ENCODE peak calls at places on chromosomes 11 and 22, in eight cellular contexts. C is PC-3, B is prostate gland, U is astrocyte of the cerebellum, I is A549, T is heart right ventricle, X is NB4, A is right lobe of liver. L is an unnamed sample.

GRCh38 chr11:79205786-79206185 is 235.0 kb downstream of the TENM4 start:
- DNase-seq in C (no peak), B (no peak), I (no peak), X (no peak), T (no peak), A (no peak), U (no peak), L (no peak)

GRCh38 chr11:64086263-64086938 is 50.7 kb downstream of the FLRT1 start:
- DNase-seq in U (no peak), B (no peak), A (no peak), X (peak; percentile 46), I (peak; percentile 30), C (no peak), T (peak; percentile 40), L (peak; percentile 21)

GRCh38 chr22:33875316-33875715 is 45.0 kb downstream of the LARGE1 start:
- DNase-seq in T (no peak), C (no peak), I (no peak), B (no peak), X (no peak), A (no peak), U (no peak), L (no peak)

GRCh38 chr11:70650075-70650909 is 252.0 kb downstream of the CTTN start:
- DNase-seq in A (no peak), C (peak; percentile 90), I (peak; percentile 55), T (peak; percentile 33), U (peak; percentile 50), X (peak; percentile 80), B (peak; percentile 46), L (peak; percentile 74)

GRCh38 chr11:113377606-113378005 is 10.0 kb upstream of the ANKK1 start:
- DNase-seq in T (no peak), C (no peak), I (no peak), X (no peak), U (no peak), A (no peak), B (no peak), L (no peak)

GRCh38 chr22:20807315-20807752 is 33.4 kb downstream of the SERPIND1 start:
- DNase-seq in X (peak; percentile 85), C (peak; percentile 71), A (no peak), U (peak; percentile 27), B (no peak), I (peak; percentile 83), T (no peak), L (peak; percentile 94)

GRCh38 chr11:72081856-72082255 is 1.2 kb downstream of the LRRC51 start:
- DNase-seq in T (no peak), U (no peak), B (peak; percentile 73), A (no peak), C (peak; percentile 73), I (no peak), X (no peak), L (no peak)

GRCh38 chr22:31944700-31945477 is 554 bp downstream of the YWHAH start:
- DNase-seq in C (peak; percentile 17), X (peak; percentile 67), T (peak; percentile 73), U (no peak), I (no peak), B (peak; percentile 30), A (no peak), L (no peak)

GRCh38 chr11:34425863-34426262 is 12.9 kb upstream of the CAT start:
- DNase-seq in X (peak; percentile 95), U (no peak), A (no peak), I (no peak), T (no peak), C (peak; percentile 61), B (peak; percentile 23), L (peak; percentile 20)

GRCh38 chr11:28877366-28877765 is 769.2 kb downstream of the METTL15 start:
- DNase-seq in U (no peak), T (no peak), I (no peak), C (peak; percentile 29), B (no peak), X (no peak), A (no peak), L (no peak)

GRCh38 chr11:122202951-122203456 is 87.0 kb upstream of the BLID start:
- DNase-seq in C (peak; percentile 95), T (peak; percentile 76), U (no peak), A (peak; percentile 74), I (peak; percentile 64), B (peak; percentile 39), X (peak; percentile 53), L (peak; percentile 86)

GRCh38 chr11:62752994-62753735 is 795 bp downstream of the ZBTB3 start:
- DNase-seq in T (no peak), U (no peak), I (no peak), A (no peak), B (no peak), X (no peak), C (no peak), L (no peak)

GRCh38 chr11:62752177-62752785 is 1.7 kb downstream of the ZBTB3 start:
- DNase-seq in A (no peak), U (no peak), C (no peak), I (no peak), T (no peak), X (no peak), B (no peak), L (no peak)

GRCh38 chr11:62753736-62754603 is at the start of gene ZBTB3:
- DNase-seq in A (peak; percentile 98), B (peak; percentile 99), I (peak; percentile 100), U (peak; percentile 99), X (peak; percentile 100), T (peak; percentile 95), C (peak; percentile 99), L (peak; percentile 100)

GRCh38 chr11:62755086-62755615 is 1.2 kb upstream of the ZBTB3 start:
- DNase-seq in B (no peak), A (no peak), I (no peak), U (no peak), C (no peak), T (no peak), X (no peak), L (no peak)

GRCh38 chr11:62757846-62758788 is 3.3 kb upstream of the POLR2G start:
- DNase-seq in A (no peak), U (no peak), X (no peak), C (no peak), B (no peak), I (no peak), T (no peak), L (no peak)
- H3K4me3 ChIP-seq in A (no peak overlapping the region), U (no peak overlapping the region), X (no peak overlapping the region), C (no peak overlapping the region), B (no peak overlapping the region), I (no peak overlapping the region), T (no peak overlapping the region), L (no peak overlapping the region)

DNA sequence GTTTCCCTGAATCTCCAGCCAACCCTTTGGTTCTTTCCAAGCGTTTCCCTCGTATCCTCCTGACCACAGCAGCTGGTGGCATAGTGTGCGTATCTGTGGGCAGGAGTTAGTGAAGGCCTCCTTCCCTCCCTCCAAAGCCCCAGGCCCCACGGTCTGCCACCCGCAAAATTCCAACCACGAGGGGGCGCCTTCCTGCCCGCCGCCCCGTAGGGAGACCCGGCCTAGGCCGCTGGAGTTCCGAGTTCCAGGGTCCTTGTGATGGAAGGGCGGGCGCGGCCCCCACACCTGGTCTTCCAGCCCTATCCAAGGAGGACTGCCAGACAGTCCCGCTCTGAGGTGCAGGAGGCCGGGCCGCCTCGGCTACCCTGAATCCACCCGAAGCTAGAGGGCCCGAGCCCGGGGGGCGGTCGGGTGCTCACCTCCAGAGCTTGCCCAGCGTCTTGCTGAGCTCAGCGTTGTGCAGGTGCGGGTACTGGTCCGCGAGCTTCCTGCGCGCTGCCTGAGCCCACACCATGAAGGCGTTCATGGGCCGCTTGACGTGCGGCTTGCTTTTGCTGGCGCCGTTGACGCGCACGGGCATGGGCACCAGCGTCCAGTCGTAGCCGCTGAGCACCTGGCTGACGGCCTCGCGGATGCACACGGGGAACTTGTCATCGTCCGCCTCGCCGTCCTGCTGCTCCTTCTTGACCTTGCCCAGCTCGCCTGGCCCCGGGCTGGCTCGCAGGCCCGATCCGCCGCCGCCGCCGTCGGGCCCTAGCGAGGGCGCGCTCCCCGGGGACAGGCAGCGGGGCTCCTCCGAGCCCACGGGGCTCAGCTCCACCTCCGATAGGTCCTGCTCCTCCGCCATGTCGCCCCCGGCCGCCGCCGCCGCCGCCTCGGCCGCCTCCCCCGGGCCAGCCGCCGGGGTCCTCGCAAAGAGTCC is 1.2 kb downstream of the SOX10 start:
- DNase-seq in C (no peak), U (no peak), B (no peak), X (no peak), A (no peak), I (no peak), T (no peak), L (no peak)
- TF ChIP-seq CTCF in C (no peak), U (peak; percentile 15), B (no peak), X (no peak), A (no peak), I (no peak), T (peak; percentile 8), L (peak; percentile 40)

GRCh38 chr11:60195923-60196368 is 13.1 kb upstream of the MS4A6A start:
- DNase-seq in U (no peak), B (no peak), C (no peak), A (no peak), X (no peak), I (no peak), T (no peak), L (no peak)
- H3K4me3 ChIP-seq in U (no peak overlapping the region), B (no peak overlapping the region), C (no peak overlapping the region), A (no peak overlapping the region), X (no peak overlapping the region), I (no peak overlapping the region), T (no peak overlapping the region), L (no peak overlapping the region)

GRCh38 chr11:62804310-62805043 is 763 bp downstream of the NXF1 start:
- DNase-seq in C (peak; percentile 34), U (no peak), B (no peak), X (peak; percentile 40), A (no peak), I (no peak), T (no peak), L (peak; percentile 73)

GRCh38 chr11:62806611-62807121 is 1.4 kb upstream of the NXF1 start:
- DNase-seq in U (no peak), B (no peak), C (no peak), X (peak; percentile 91), I (no peak), T (no peak), A (peak; percentile 59), L (peak; percentile 67)

GRCh38 chr11:62801071-62801470 is 4.2 kb downstream of the NXF1 start:
- DNase-seq in A (no peak), U (no peak), I (no peak), B (no peak), T (no peak), C (no peak), X (no peak), L (no peak)

GRCh38 chr11:62805991-62806441 is 776 bp upstream of the NXF1 start:
- DNase-seq in T (no peak), U (no peak), B (no peak), X (peak; percentile 56), A (peak; percentile 27), C (no peak), I (no peak), L (peak; percentile 41)

DNA sequence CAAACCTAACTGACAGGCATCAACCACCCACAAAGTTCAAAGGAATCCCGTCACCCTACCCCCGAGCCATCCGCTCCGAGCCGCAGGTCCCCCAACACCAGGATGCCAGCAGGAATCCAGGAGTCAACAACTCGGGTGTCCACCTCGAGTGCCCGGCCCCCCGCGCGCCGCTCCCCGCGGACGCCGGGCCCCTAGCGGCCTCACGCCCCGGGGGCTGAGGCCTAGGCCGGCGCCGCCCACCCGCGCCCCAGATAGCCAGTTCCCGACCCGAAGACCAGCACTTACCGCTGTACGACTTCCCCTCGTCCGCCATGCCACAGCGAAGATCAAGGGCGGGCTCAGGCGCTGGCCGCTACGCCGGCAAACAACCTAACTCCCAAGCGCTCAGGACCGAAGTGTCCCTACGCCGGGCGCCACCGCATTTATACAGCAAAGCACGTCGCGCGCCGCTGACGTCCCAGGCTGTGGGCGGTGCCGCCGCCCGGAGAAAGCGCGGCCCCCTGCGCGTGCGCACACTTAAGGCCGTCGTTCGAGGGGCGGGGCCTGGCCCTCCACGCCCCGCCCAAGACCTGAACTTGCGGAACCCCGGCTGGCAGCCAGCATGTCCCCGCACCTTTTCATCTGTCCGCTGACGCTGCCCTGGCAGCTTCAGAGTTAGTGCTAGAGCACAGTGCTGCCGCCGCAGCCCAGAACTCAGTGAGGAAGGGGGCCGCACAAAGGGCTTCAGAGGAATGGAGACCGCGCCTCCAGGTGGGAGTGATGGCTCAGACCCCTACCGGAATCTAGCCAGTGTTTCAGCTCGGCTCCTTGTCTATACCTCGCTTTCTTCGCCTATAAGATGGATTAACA is at the start of gene NXF1:
- DNase-seq in T (peak; percentile 96), X (peak; percentile 97), U (peak; percentile 83), B (peak; percentile 95), I (peak; percentile 97), C (peak; percentile 99), A (peak; percentile 97), L (peak; percentile 97)
- TF ChIP-seq CTCF in T (peak; percentile 12), X (no peak), U (peak; percentile 26), B (no peak), I (no peak), C (peak; percentile 16), A (no peak), L (peak; percentile 32)

L was measured in choroid plexus epithelial cell.